ENCODE peak calls at places on chromosomes 6 and 20, in nine cellular contexts. E, Q, R, B, X, I, K, P and M are unnamed samples. For H3K4me1 and H3K27me3, the result is how much of the 10 kb centered on the place peaks cover.

GRCh38 chr20:10259166-10259565 is 40.5 kb downstream of the SNAP25 start:
- DNase-seq in E (no peak), Q (no peak), R (no peak), B (no peak), X (no peak), I (no peak), K (no peak), P (no peak), M (no peak)

GRCh38 chr6:137799950-137800568 is 67.0 kb upstream of the TNFAIP3 start:
- DNase-seq in E (peak), Q (peak), R (peak), B (no peak), X (peak), I (no peak), K (no peak), P (no peak), M (peak)

GRCh38 chr20:41696428-41696827 is 78.3 kb upstream of the CHD6 start:
- DNase-seq in E (no peak), Q (no peak), R (no peak), B (no peak), X (peak), I (no peak), K (no peak), P (no peak), M (no peak)

GRCh38 chr20:60254901-60255411 is 296.7 kb downstream of the CDH26 start:
- DNase-seq in E (peak), Q (no peak), R (peak), B (no peak), X (peak), I (no peak), K (no peak), P (no peak), M (peak)

GRCh38 chr20:45545754-45546453 is 1.3 kb downstream of the EPPIN start:
- DNase-seq in E (peak), Q (no peak), R (peak), B (no peak), X (peak), I (no peak), K (no peak), P (no peak), M (no peak)

GRCh38 chr6:36727491-36728021 is 29.9 kb downstream of the RAB44 start:
- DNase-seq in E (no peak), Q (no peak), R (peak), B (no peak), X (peak), I (no peak), K (no peak), P (peak), M (no peak)

GRCh38 chr20:59573837-59574236 is 30.5 kb upstream of the PHACTR3 start:
- DNase-seq in E (no peak), Q (no peak), R (no peak), B (no peak), X (no peak), I (no peak), K (no peak), P (no peak), M (no peak)

GRCh38 chr20:23072892-23073586 is 13.1 kb downstream of the CD93 start:
- DNase-seq in E (no peak), Q (no peak), R (no peak), B (no peak), X (no peak), I (no peak), K (no peak), P (no peak), M (no peak)

GRCh38 chr6:126886106-126886505 is 232.4 kb upstream of the RSPO3 start:
- DNase-seq in E (no peak), Q (no peak), R (no peak), B (no peak), X (peak), I (no peak), K (no peak), P (no peak), M (no peak)

GRCh38 chr6:140043357-140043756 is 668.9 kb upstream of the CITED2 start:
- DNase-seq in E (no peak), Q (no peak), R (peak), B (no peak), X (peak), I (no peak), K (no peak), P (no peak), M (no peak)

GRCh38 chr20:38986663-38987062 is 24.5 kb downstream of the DHX35 start:
- DNase-seq in E (no peak), Q (no peak), R (no peak), B (no peak), X (peak), I (no peak), K (no peak), P (no peak), M (no peak)

GRCh38 chr6:10521104-10521808 is at the start of gene GCNT2:
- DNase-seq in E (peak), Q (no peak), R (no peak), B (no peak), X (peak), I (no peak), K (no peak), P (no peak), M (no peak)

GRCh38 chr6:62284725-62285124 is 1.3 kb downstream of the KHDRBS2 start:
- DNase-seq in E (no peak), Q (no peak), R (no peak), B (no peak), X (no peak), I (no peak), K (no peak), P (no peak), M (no peak)

GRCh38 chr6:152863618-152864326 is 113.2 kb downstream of the VIP start:
- DNase-seq in E (peak), Q (peak), R (peak), B (no peak), X (peak), I (peak), K (peak), P (peak), M (peak)

GRCh38 chr6:34341481-34341971 is 50.9 kb downstream of the NUDT3 start:
- DNase-seq in E (no peak), Q (no peak), R (peak), B (no peak), X (peak), I (no peak), K (no peak), P (peak), M (no peak)

GRCh38 chr6:34340906-34341480 is 51.5 kb downstream of the NUDT3 start:
- DNase-seq in E (no peak), Q (no peak), R (no peak), B (no peak), X (peak), I (no peak), K (no peak), P (no peak), M (no peak)

GRCh38 chr6:34343823-34344222 is 48.6 kb downstream of the NUDT3 start:
- DNase-seq in E (no peak), Q (no peak), R (no peak), B (no peak), X (no peak), I (no peak), K (no peak), P (no peak), M (no peak)

GRCh38 chr6:34340394-34340793 is 52.1 kb downstream of the NUDT3 start:
- DNase-seq in E (no peak), Q (no peak), R (no peak), B (no peak), X (no peak), I (no peak), K (no peak), P (no peak), M (no peak)

DNA sequence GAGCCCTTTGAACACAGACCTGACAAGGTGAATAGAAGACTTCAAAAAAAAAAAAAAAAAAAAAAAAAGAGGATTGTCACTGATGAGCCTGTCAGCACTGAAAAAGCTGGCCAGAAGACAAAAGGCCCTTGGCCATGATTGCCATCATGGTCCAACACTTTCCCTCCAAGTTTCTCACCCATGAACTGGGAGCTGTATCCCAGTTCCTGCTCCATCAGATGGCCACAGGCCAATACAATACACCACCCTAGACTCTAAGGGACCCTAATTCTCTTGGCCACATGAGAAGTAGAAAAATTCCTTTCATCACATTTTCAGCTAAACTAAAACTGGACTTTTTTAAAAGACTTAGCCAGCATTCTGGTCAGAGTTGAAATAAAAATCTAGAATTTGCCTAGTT is 50.2 kb downstream of the NUDT3 start:
- DNase-seq in E (no peak), Q (no peak), R (no peak), B (no peak), X (no peak), I (no peak), K (no peak), P (peak), M (no peak)
- H3K4me1 ChIP-seq in E (under half), Q (under half), R (under half), B (under half), X (under half), I (under half), K (half or more), P (under half), M (under half)

GRCh38 chr20:61500791-61501321 is 248.8 kb downstream of the CDH4 start:
- DNase-seq in E (no peak), Q (peak), R (peak), B (no peak), X (peak), I (no peak), K (no peak), P (no peak), M (no peak)
- H3K27me3 ChIP-seq in E (under half), Q (under half), R (under half), B (under half), X (under half), I (under half), K (half or more), P (under half), M (under half)

GRCh38 chr20:19975901-19976300 is 41.3 kb upstream of the NAA20 start:
- DNase-seq in E (no peak), Q (no peak), R (peak), B (no peak), X (peak), I (no peak), K (no peak), P (no peak), M (peak)
- H3K4me1 ChIP-seq in E (under half), Q (under half), R (under half), B (half or more), X (under half), I (under half), K (half or more), P (under half), M (under half)

GRCh38 chr20:37907330-37907676 is 4.4 kb downstream of the VSTM2L start:
- DNase-seq in E (no peak), Q (no peak), R (no peak), B (no peak), X (no peak), I (no peak), K (no peak), P (no peak), M (no peak)
- H3K27me3 ChIP-seq in E (under half), Q (under half), R (under half), B (under half), X (under half), I (under half), K (half or more), P (under half), M (under half)

DNA sequence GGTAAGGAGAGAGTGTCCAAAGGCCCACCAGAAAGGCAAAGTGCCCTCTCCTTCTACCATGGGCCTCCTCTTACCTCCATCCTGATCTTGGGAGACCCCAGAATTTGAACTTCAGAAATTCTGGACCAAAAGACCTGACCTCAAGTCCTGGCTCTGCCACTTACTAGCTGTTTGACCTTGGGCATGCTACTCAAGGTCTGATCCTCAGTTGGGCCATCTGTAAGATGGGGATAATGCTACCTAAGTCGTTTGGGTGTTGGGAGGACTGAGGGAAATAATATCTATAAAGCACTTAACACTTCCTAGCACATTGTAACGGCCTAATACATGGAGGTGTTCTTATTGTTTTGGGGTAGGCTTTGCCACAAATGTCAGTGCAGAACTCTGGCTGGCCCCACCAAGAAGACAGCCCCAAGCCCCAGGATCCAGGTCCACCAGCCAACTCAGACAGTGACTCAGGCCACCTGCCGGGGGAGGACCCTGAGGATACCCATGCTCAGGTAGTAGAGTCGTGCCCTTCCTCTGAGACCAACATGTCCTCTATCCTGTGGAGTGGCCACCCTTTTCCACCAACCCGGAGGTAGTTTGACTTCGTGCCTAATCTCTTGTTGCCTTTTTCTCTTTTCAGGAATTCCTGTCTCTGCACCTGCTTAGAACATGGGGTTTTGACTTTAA is 2.7 kb downstream of the PRICKLE4 start:
- DNase-seq in E (no peak), Q (no peak), R (no peak), B (no peak), X (no peak), I (no peak), K (no peak), P (no peak), M (no peak)
- H3K4me1 ChIP-seq in E (under half), Q (under half), R (under half), B (half or more), X (under half), I (under half), K (half or more), P (under half), M (under half)

GRCh38 chr6:31299947-31300346 is 28.1 kb upstream of the HLA-C start:
- DNase-seq in E (no peak), Q (no peak), R (no peak), B (no peak), X (no peak), I (no peak), K (no peak), P (no peak), M (no peak)

GRCh38 chr6:31304683-31305082 is 32.8 kb upstream of the HLA-C start:
- DNase-seq in E (no peak), Q (no peak), R (no peak), B (no peak), X (no peak), I (no peak), K (no peak), P (peak), M (no peak)

GRCh38 chr6:31300797-31301196 is 28.9 kb upstream of the HLA-C start:
- DNase-seq in E (no peak), Q (no peak), R (no peak), B (no peak), X (no peak), I (no peak), K (no peak), P (no peak), M (no peak)

GRCh38 chr6:31294056-31294455 is 22.2 kb upstream of the HLA-C start:
- DNase-seq in E (no peak), Q (no peak), R (no peak), B (no peak), X (no peak), I (no peak), K (no peak), P (no peak), M (no peak)

DNA sequence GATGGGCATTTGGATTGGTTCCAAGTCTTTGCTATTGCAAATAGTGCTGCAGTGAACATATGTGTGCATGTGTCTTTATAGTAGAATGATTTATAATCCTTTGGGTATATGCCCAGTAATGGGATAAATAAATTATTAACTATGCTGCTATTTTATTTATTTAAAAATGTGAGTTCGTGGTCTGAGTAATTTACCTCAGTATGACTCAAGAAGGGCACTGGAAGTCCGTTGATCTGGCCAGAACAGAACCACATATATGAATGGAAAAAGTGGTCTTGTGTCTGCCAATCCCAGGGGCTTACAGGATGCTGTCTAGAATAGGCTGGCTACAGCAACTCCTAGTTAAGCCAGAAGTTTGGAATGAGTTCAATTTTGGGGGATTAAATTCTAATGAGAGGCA is 27.6 kb upstream of the HLA-C start:
- DNase-seq in E (no peak), Q (no peak), R (no peak), B (no peak), X (no peak), I (no peak), K (no peak), P (no peak), M (no peak)
- H3K27me3 ChIP-seq in E (under half), Q (under half), R (under half), B (under half), X (under half), I (under half), K (half or more), P (under half), M (under half)

GRCh38 chr20:47355489-47356219 is 845 bp downstream of the ZMYND8 start:
- DNase-seq in E (peak), Q (no peak), R (no peak), B (no peak), X (peak), I (no peak), K (no peak), P (no peak), M (no peak)

GRCh38 chr20:47354710-47355488 is 1.6 kb downstream of the ZMYND8 start:
- DNase-seq in E (no peak), Q (no peak), R (peak), B (no peak), X (peak), I (no peak), K (no peak), P (no peak), M (no peak)

GRCh38 chr20:47353697-47354387 is 2.7 kb downstream of the ZMYND8 start:
- DNase-seq in E (no peak), Q (no peak), R (no peak), B (no peak), X (peak), I (no peak), K (no peak), P (no peak), M (no peak)

GRCh38 chr20:47353224-47353696 is 3.2 kb downstream of the ZMYND8 start:
- DNase-seq in E (no peak), Q (no peak), R (no peak), B (no peak), X (no peak), I (no peak), K (no peak), P (no peak), M (no peak)

DNA sequence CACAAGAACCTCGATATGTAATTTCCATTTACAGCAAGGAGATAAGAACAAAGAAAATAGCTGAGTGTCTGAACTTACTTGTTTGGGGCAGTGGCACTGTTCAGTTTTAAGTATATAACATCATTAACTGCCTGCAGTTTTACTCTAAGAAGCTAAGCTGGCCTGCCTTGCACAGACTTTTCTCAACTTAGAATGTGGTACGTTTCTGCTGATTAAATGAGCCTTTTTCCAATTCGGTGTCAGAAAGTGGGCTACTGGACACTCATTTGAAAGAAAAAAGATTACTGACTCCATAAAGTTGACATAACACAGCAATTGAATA is 2.1 kb downstream of the ZMYND8 start:
- DNase-seq in E (no peak), Q (no peak), R (no peak), B (no peak), X (no peak), I (no peak), K (no peak), P (no peak), M (no peak)
- H3K4me1 ChIP-seq in E (half or more), Q (half or more), R (half or more), B (half or more), X (half or more), I (half or more), K (half or more), P (under half), M (under half)

GRCh38 chr6:8269094-8269493 is 166.3 kb downstream of the SLC35B3 start:
- DNase-seq in E (no peak), Q (no peak), R (no peak), B (no peak), X (no peak), I (no peak), K (no peak), P (no peak), M (no peak)
- H3K27me3 ChIP-seq in E (under half), Q (under half), R (under half), B (under half), X (under half), I (under half), K (under half), P (under half), M (under half)

DNA sequence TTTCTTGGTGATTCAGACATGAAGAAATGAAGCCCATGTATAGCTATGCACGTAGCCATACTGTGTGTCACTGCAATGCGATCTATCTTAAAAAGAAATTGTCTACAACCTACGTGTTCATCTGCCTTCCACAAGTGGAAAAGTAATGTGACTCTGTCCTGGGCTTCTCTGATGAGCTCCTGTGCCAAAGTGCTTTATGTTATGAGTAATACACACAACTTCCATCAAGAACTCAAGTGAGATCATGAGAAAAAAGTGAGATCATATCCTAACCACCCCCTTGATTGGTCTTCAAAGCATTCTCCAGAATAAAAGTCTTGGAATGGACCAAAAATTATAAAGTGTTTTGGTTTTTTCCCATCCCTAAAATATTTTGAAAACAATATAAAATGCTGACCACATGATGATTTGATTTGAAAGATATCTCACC is 114.3 kb downstream of the DST start:
- DNase-seq in E (no peak), Q (no peak), R (peak), B (no peak), X (peak), I (no peak), K (no peak), P (no peak), M (no peak)
- H3K4me1 ChIP-seq in E (under half), Q (under half), R (under half), B (half or more), X (under half), I (under half), K (half or more), P (under half), M (under half)